ENCODE peak calls at places on chromosome 14, in five cellular contexts. Q is activated T-helper 1 cell treated with Interleukin-2 at 50 U/mL for 16 hours; P is mesothelial cell of epicardium; B is activated CD4-positive, alpha-beta T cell treated with anti-CD3 and anti-CD28 coated beads, Interleukin-2, amount 10 ng/mL, durations not matched to agents 7 days and 5 days; J is ELR. O is an unnamed sample.

GRCh38 chr14:91466192-91466591 is 43.9 kb downstream of the PPP4R3A start:
- DNase-seq in Q (no peak), B (no peak), P (no peak), J (no peak), O (no peak)

GRCh38 chr14:104981699-104982541 is 3.7 kb upstream of the CLBA1 start:
- DNase-seq in B (no peak), J (no peak), P (no peak), Q (no peak), O (no peak)

GRCh38 chr14:105492051-105492965 is 1.3 kb downstream of the TEDC1 start:
- DNase-seq in P (no peak), Q (no peak), J (no peak), B (no peak), O (peak; percentile 87)

GRCh38 chr14:79728331-79728730 is 483.0 kb downstream of the DIO2 start:
- DNase-seq in B (peak; percentile 9), Q (no peak), J (no peak), P (no peak), O (no peak)

GRCh38 chr14:95901014-95901413 is 24.4 kb downstream of the TUNAR start:
- DNase-seq in B (no peak), P (no peak), J (peak; percentile 84), Q (no peak), O (no peak)

GRCh38 chr14:93943052-93943451 is 15.9 kb downstream of the FAM181A start:
- DNase-seq in P (no peak), B (no peak), J (peak; percentile 84), Q (no peak), O (no peak)

GRCh38 chr14:56339855-56340701 is 221.9 kb downstream of the PELI2 start:
- DNase-seq in J (peak; percentile 91), B (peak; percentile 61), Q (peak; percentile 5), P (peak; percentile 61), O (peak; percentile 89)

GRCh38 chr14:85934123-85934885 is 404.4 kb downstream of the FLRT2 start:
- DNase-seq in B (peak; percentile 68), P (no peak), J (peak; percentile 4), Q (peak; percentile 22), O (no peak)

GRCh38 chr14:100500128-100500527 is 87.1 kb downstream of the BEGAIN start:
- DNase-seq in J (no peak), P (no peak), B (no peak), Q (no peak), O (peak; percentile 51)